ENCODE peak calls at places on chromosomes 4 and X, in eight cellular contexts. U is GM12878, X is uterus, Q is heart left ventricle, K is IMR-90, N is transverse colon, S is HCT116, R is spleen. B is an unnamed sample.

GRCh38 chr4:184382189-184382846 is 92.0 kb downstream of the IRF2 start:
- DNase-seq in U (peak; percentile 53), X (no peak), Q (no peak), K (no peak), N (peak; percentile 37), S (no peak), R (no peak), B (no peak)

GRCh38 chrX:46758163-46758955 is 559 bp downstream of the SLC9A7 start:
- DNase-seq in U (no peak), X (no peak), Q (no peak), K (peak; percentile 10), N (peak; percentile 12), S (no peak), R (peak; percentile 81), B (no peak)

GRCh38 chr4:109111031-109111430 is 191.4 kb downstream of the COL25A1 start:
- DNase-seq in U (no peak), X (no peak), Q (no peak), K (no peak), N (no peak), S (no peak), R (no peak), B (no peak)

GRCh38 chrX:40097101-40097491 is 662 bp downstream of the BCOR start:
- DNase-seq in U (no peak), X (no peak), Q (no peak), K (no peak), N (no peak), S (no peak), R (no peak), B (no peak)

GRCh38 chrX:72540318-72540717 is 32.3 kb downstream of the HDAC8 start:
- DNase-seq in U (no peak), X (no peak), Q (no peak), K (peak; percentile 58), N (no peak), S (no peak), R (no peak), B (no peak)

GRCh38 chr4:108466936-108467902 is 153.2 kb upstream of the RPL34 start:
- DNase-seq in U (peak; percentile 19), X (no peak), Q (no peak), K (peak; percentile 93), N (no peak), S (peak; percentile 6), R (no peak), B (no peak)

GRCh38 chr4:96519291-96519690 is 679.4 kb downstream of the PDHA2 start:
- DNase-seq in U (no peak), X (no peak), Q (no peak), K (no peak), N (no peak), S (no peak), R (no peak), B (no peak)

GRCh38 chr4:16785800-16786527 is 112.5 kb downstream of the LDB2 start:
- DNase-seq in U (no peak), X (no peak), Q (no peak), K (peak; percentile 76), N (no peak), S (no peak), R (no peak), B (no peak)

GRCh38 chr4:26083987-26084386 is 170.0 kb downstream of the SMIM20 start:
- DNase-seq in U (peak; percentile 67), X (peak; percentile 28), Q (no peak), K (peak; percentile 95), N (no peak), S (peak; percentile 65), R (no peak), B (no peak)

GRCh38 chr4:124743711-124744110 is 31.2 kb upstream of the ANKRD50 start:
- DNase-seq in U (no peak), X (no peak), Q (no peak), K (no peak), N (no peak), S (no peak), R (no peak), B (no peak)

GRCh38 chr4:113761682-113762060 is at the start of gene CAMK2D:
- DNase-seq in U (peak; percentile 81), X (peak; percentile 87), Q (peak; percentile 92), K (peak; percentile 89), N (peak; percentile 90), S (peak; percentile 80), R (peak; percentile 95), B (peak; percentile 86)
- TF ChIP-seq POLR2A in U (no peak), X (peak; percentile 30), Q (no peak), K (no peak), N (no peak), S (no peak), R (no peak), B (no peak)

GRCh38 chr4:67608047-67608446 is 49.5 kb downstream of the STAP1 start:
- DNase-seq in U (no peak), X (no peak), Q (no peak), K (no peak), N (no peak), S (no peak), R (no peak), B (no peak)
- H3K4me3 ChIP-seq in U (no peak overlapping the region), X (no peak overlapping the region), Q (no peak overlapping the region), K (no peak overlapping the region), N (no peak overlapping the region), S (no peak overlapping the region), R (no peak overlapping the region), B (no peak overlapping the region)

GRCh38 chr4:2389691-2390090 is 28.8 kb downstream of the ZFYVE28 start:
- DNase-seq in U (no peak), X (no peak), Q (no peak), K (no peak), N (no peak), S (no peak), R (no peak), B (no peak)
- H3K27me3 ChIP-seq in U (no peaks in the 10 kb centered on the region), X (no peaks in the 10 kb centered on the region), Q (no peaks in the 10 kb centered on the region), K (peaks cover 68% of the 10 kb centered on the region), N (no peaks in the 10 kb centered on the region), S (no peaks in the 10 kb centered on the region), R (no peaks in the 10 kb centered on the region), B (no peaks in the 10 kb centered on the region)

DNA sequence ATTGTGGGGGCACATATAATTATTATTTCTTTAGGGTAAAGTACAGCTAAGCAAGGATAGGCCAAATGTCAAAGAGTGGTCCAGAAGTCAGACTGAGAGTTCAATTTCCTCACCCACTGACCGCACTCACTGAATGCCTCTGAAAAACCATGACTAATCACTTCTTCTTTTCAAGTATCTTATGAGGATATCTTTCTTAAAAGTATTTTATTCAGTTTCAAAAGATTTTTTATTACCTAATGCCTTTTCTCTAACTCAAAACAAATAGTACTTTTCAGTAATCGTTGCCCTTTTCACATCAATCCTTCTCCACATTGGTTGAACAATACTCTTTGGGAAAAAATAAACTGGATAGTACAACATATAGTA is 61.7 kb upstream of the CAMK2D start:
- DNase-seq in U (peak; percentile 85), X (no peak), Q (no peak), K (peak; percentile 43), N (no peak), S (no peak), R (no peak), B (no peak)
- TF ChIP-seq POLR2A in U (no peak), X (no peak), Q (no peak), K (no peak), N (no peak), S (no peak), R (no peak), B (no peak)

DNA sequence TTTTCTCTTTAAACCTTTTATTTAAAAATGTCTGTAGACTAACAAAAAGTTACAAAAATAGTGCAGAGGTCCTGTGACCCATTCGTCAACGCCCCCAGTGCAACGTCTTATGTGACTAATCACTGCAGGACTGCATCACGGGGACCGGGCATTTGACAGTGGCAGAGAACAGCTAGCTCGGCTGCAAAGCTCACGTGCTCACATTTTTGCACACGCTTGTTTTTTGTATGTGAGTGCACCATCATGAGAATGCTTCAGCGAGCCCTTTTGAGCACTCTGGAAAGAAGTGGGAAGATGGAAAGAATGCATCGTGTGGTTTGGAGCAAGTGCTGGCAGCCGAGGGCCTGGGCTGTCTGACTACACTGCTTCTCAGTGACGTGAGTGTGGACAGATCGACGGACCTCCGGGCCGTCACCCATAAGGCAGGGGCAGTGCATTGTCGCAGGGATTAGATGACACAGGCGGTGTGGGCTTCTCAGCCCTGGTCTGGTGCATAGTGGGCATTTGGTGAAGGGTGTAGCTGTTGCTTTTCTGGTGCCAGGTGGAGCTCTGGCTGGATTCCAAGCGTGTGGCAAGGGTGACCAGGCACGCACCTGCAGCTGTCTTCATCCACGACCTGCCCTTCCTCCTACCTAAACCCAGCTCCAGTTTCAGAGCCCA is 17.7 kb downstream of the SPON2 start:
- DNase-seq in U (no peak), X (no peak), Q (no peak), K (peak; percentile 25), N (peak; percentile 55), S (no peak), R (no peak), B (peak; percentile 65)
- H3K4me3 ChIP-seq in U (no peak overlapping the region), X (no peak overlapping the region), Q (no peak overlapping the region), K (no peak overlapping the region), N (no peak overlapping the region), S (no peak overlapping the region), R (no peak overlapping the region), B (no peak overlapping the region)

GRCh38 chr4:650461-650860 is 23.6 kb downstream of the ATP5ME start:
- DNase-seq in U (no peak), X (no peak), Q (no peak), K (no peak), N (no peak), S (no peak), R (peak; percentile 50), B (no peak)

GRCh38 chr4:653831-654525 is 20.1 kb downstream of the ATP5ME start:
- DNase-seq in U (no peak), X (no peak), Q (no peak), K (no peak), N (no peak), S (no peak), R (peak; percentile 51), B (no peak)

GRCh38 chr4:653080-653821 is 20.8 kb downstream of the ATP5ME start:
- DNase-seq in U (no peak), X (no peak), Q (no peak), K (no peak), N (no peak), S (no peak), R (peak; percentile 74), B (no peak)

GRCh38 chr4:650951-651883 is 22.9 kb downstream of the ATP5ME start:
- DNase-seq in U (no peak), X (no peak), Q (no peak), K (no peak), N (no peak), S (no peak), R (peak; percentile 71), B (no peak)

DNA sequence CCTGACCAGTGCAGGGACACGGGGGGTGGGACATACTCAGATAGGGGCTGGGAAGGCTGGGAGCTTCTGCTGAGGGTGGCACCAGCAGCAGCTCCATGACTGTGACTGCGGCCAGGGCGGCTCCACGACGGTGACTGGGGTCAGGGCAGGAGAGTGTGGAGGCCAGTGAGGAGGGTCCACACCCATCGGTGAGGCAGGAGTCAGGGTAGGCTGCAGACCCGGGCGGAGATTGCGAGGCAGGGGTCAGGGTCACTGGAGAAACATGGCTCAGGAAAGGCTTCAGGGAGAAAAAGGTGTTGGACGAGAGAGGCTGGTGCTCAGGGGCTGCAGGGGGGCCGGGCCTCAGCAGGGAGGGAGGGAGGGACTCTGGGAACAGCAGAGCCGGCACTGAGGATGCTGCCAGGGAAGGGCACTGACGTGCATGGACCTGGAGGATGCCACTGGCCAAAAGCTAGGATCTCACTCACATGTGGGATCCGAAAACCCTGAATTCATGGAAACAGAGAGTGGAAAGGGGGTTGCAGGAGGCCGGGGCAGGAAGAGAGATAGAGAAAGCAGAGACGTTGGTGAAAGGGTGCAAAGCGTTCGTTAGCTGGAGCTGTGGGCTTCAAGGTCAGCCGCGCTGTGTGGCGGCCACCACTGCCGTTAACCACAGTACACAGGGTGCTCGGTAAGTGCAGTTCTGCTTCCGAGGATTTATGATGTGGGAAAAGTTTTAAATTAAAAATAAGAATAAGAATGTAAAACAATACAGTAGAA is 22.0 kb downstream of the ATP5ME start:
- DNase-seq in U (no peak), X (no peak), Q (no peak), K (no peak), N (no peak), S (no peak), R (peak; percentile 67), B (no peak)
- H3K27me3 ChIP-seq in U (no peaks in the 10 kb centered on the region), X (no peaks in the 10 kb centered on the region), Q (peaks cover 14% of the 10 kb centered on the region), K (peaks cover 11% of the 10 kb centered on the region), N (peaks cover 68% of the 10 kb centered on the region), S (no peaks in the 10 kb centered on the region), R (peaks cover 3% of the 10 kb centered on the region), B (peaks cover 74% of the 10 kb centered on the region)

B was measured in stomach.